ENCODE peak calls at places on chromosomes 6 and 20, in six cellular contexts. R, T, U, Y, C and W are unnamed samples.

GRCh38 chr6:146916435-146917015 is 287.7 kb upstream of the STXBP5 start:
- DNase-seq in R (no peak), T (no peak), U (peak; percentile 15), Y (no peak), C (no peak), W (no peak)

GRCh38 chr6:109465772-109466171 is 10.2 kb upstream of the MICAL1 start:
- DNase-seq in R (no peak), T (no peak), U (no peak), Y (peak; percentile 92), C (no peak), W (no peak)

GRCh38 chr6:47473791-47474351 is 3.7 kb upstream of the CD2AP start:
- DNase-seq in R (peak; percentile 57), T (no peak), U (peak; percentile 16), Y (no peak), C (no peak), W (no peak)

GRCh38 chr6:7726416-7727149 is 684 bp downstream of the BMP6 start:
- DNase-seq in R (no peak), T (no peak), U (peak; percentile 47), Y (peak; percentile 11), C (peak; percentile 15), W (peak; percentile 24)

GRCh38 chr20:32509639-32510066 is 75.5 kb downstream of the NOL4L start:
- DNase-seq in R (no peak), T (no peak), U (no peak), Y (no peak), C (no peak), W (no peak)

GRCh38 chr6:74741608-74742007 is 464.2 kb downstream of the COL12A1 start:
- DNase-seq in R (no peak), T (no peak), U (no peak), Y (no peak), C (no peak), W (no peak)

GRCh38 chr20:63116412-63117106 is 99.4 kb downstream of the YTHDF1 start:
- DNase-seq in R (no peak), T (peak; percentile 37), U (peak; percentile 48), Y (no peak), C (no peak), W (no peak)

GRCh38 chr6:5034736-5035135 is 30.9 kb upstream of the RPP40 start:
- DNase-seq in R (no peak), T (no peak), U (no peak), Y (no peak), C (no peak), W (no peak)

GRCh38 chr20:12673352-12673751 is 335.4 kb upstream of the SPTLC3 start:
- DNase-seq in R (no peak), T (no peak), U (no peak), Y (no peak), C (no peak), W (peak; percentile 2)

GRCh38 chr20:23150304-23151007 is 64.3 kb upstream of the CD93 start:
- DNase-seq in R (no peak), T (no peak), U (no peak), Y (no peak), C (no peak), W (no peak)

GRCh38 chr6:17519120-17519519 is 81.0 kb upstream of the FAM8A1 start:
- DNase-seq in R (no peak), T (no peak), U (peak; percentile 28), Y (no peak), C (no peak), W (no peak)

GRCh38 chr6:71229466-71229865 is 59.1 kb upstream of the OGFRL1 start:
- DNase-seq in R (no peak), T (no peak), U (no peak), Y (no peak), C (no peak), W (no peak)

GRCh38 chr6:41587223-41587879 is 41.2 kb downstream of the FOXP4 start:
- DNase-seq in R (no peak), T (no peak), U (no peak), Y (no peak), C (no peak), W (no peak)